ENCODE peak calls at places on chromosome 22, in four cellular contexts. U is WTC11, V is HepG2, A is K562. F is an unnamed sample.

GRCh38 chr22:24339452-24339747 is 68.8 kb downstream of the SPECC1L start:
- DNase-seq in A (no peak), U (no peak), V (no peak), F (no peak)

GRCh38 chr22:46001426-46002106 is 24.6 kb upstream of the WNT7B start:
- DNase-seq in V (no peak), U (no peak), A (no peak), F (no peak)

GRCh38 chr22:36417281-36417686 is 29.5 kb upstream of the MYH9 start:
- DNase-seq in U (no peak), A (no peak), V (no peak), F (no peak)

GRCh38 chr22:27372969-27373670 is 428.4 kb downstream of the MN1 start:
- DNase-seq in A (no peak), V (peak; percentile 81), U (peak; percentile 96), F (no peak)

GRCh38 chr22:17381237-17381913 is 12.1 kb downstream of the CECR2 start:
- DNase-seq in V (peak; percentile 24), A (no peak), U (no peak), F (no peak)

GRCh38 chr22:36197065-36197440 is 4.6 kb downstream of the APOL4 start:
- DNase-seq in U (peak; percentile 47), A (peak; percentile 78), V (no peak), F (no peak)

GRCh38 chr22:16968218-16968595 is 39.8 kb downstream of the GAB4 start:
- DNase-seq in U (no peak), V (no peak), A (no peak), F (no peak)

GRCh38 chr22:35684270-35684700 is 33.4 kb upstream of the APOL5 start:
- DNase-seq in V (peak; percentile 19), U (peak; percentile 39), A (peak; percentile 14), F (no peak)

GRCh38 chr22:37544955-37545702 is 15.2 kb upstream of the CDC42EP1 start:
- DNase-seq in U (peak; percentile 92), V (peak; percentile 81), A (peak; percentile 72), F (peak; percentile 82)

GRCh38 chr22:27952091-27952490 is 33.0 kb upstream of the PITPNB start:
- DNase-seq in A (no peak), V (no peak), U (no peak), F (no peak)

GRCh38 chr22:17120281-17120680 is 879 bp downstream of the TMEM121B start:
- DNase-seq in U (peak; percentile 93), V (no peak), A (peak; percentile 71), F (peak; percentile 67)

GRCh38 chr22:38792833-38793232 is 1.1 kb downstream of the DNAL4 start:
- DNase-seq in A (no peak), V (no peak), U (no peak), F (no peak)

GRCh38 chr22:29907753-29908515 is 25.0 kb downstream of the MTMR3 start:
- DNase-seq in A (peak; percentile 78), V (peak; percentile 75), U (no peak), F (peak; percentile 81)

GRCh38 chr22:37345863-37346514 is 63.7 kb downstream of the CYTH4 start:
- DNase-seq in V (no peak), A (no peak), U (no peak), F (no peak)

GRCh38 chr22:43850529-43850928 is 11.8 kb downstream of the SULT4A1 start:
- DNase-seq in V (no peak), A (no peak), U (no peak), F (no peak)

GRCh38 chr22:29724843-29725242 is 5.0 kb downstream of the CABP7 start:
- DNase-seq in A (no peak), U (no peak), V (no peak), F (no peak)

GRCh38 chr22:31681625-31682345 is 19.8 kb upstream of the PISD start:
- DNase-seq in A (no peak), V (no peak), U (no peak), F (no peak)

GRCh38 chr22:41523464-41524221 is 20.6 kb downstream of the POLR3H start:
- DNase-seq in A (peak; percentile 90), V (no peak), U (peak; percentile 41), F (no peak)

GRCh38 chr22:42946551-42947198 is 68.3 kb downstream of the PACSIN2 start:
- DNase-seq in V (no peak), U (no peak), A (no peak), F (no peak)

GRCh38 chr22:46738642-46738960 is 549 bp upstream of the CERK start:
- DNase-seq in A (no peak), V (peak; percentile 30), U (peak; percentile 53), F (no peak)

GRCh38 chr22:42719133-42719532 is 1.5 kb downstream of the A4GALT start:
- DNase-seq in U (no peak), V (no peak), A (no peak), F (no peak)

GRCh38 chr22:25362215-25362882 is 142.9 kb downstream of the CRYBB2 start:
- DNase-seq in V (peak; percentile 35), U (peak; percentile 84), A (peak; percentile 67), F (peak; percentile 86)

GRCh38 chr22:28009272-28009827 is 90.3 kb upstream of the PITPNB start:
- DNase-seq in A (peak; percentile 76), V (peak; percentile 34), U (peak; percentile 88), F (peak; percentile 95)

GRCh38 chr22:29621761-29622526 is 18.5 kb downstream of the NF2 start:
- DNase-seq in A (no peak), U (no peak), V (peak; percentile 19), F (no peak)

GRCh38 chr22:48167238-48167637 is 1404.8 kb downstream of the TBC1D22A start:
- DNase-seq in U (no peak), A (peak; percentile 9), V (no peak), F (no peak)

GRCh38 chr22:24304067-24304675 is 33.5 kb downstream of the SPECC1L start:
- DNase-seq in A (no peak), V (no peak), U (no peak), F (no peak)

GRCh38 chr22:43292633-43293025 is 50.5 kb downstream of the SCUBE1 start:
- DNase-seq in V (no peak), A (no peak), U (no peak), F (no peak)

GRCh38 chr22:44154431-44154942 is 26.2 kb upstream of the PARVG start:
- DNase-seq in V (no peak), U (no peak), A (no peak), F (no peak)

GRCh38 chr22:48944756-48945620 is 882.7 kb downstream of the BRD1 start:
- DNase-seq in V (no peak), U (no peak), A (no peak), F (no peak)

GRCh38 chr22:39926175-39927152 is 25.6 kb downstream of the GRAP2 start:
- DNase-seq in A (no peak), V (no peak), U (no peak), F (no peak)

GRCh38 chr22:39923689-39924088 is 22.8 kb downstream of the GRAP2 start:
- DNase-seq in V (no peak), U (no peak), A (no peak), F (no peak)

GRCh38 chr22:39925273-39925672 is 24.4 kb downstream of the GRAP2 start:
- DNase-seq in U (no peak), V (no peak), A (no peak), F (no peak)

GRCh38 chr22:39927544-39927943 is 26.7 kb downstream of the GRAP2 start:
- DNase-seq in V (peak; percentile 8), U (peak; percentile 53), A (peak; percentile 46), F (peak; percentile 30)

DNA sequence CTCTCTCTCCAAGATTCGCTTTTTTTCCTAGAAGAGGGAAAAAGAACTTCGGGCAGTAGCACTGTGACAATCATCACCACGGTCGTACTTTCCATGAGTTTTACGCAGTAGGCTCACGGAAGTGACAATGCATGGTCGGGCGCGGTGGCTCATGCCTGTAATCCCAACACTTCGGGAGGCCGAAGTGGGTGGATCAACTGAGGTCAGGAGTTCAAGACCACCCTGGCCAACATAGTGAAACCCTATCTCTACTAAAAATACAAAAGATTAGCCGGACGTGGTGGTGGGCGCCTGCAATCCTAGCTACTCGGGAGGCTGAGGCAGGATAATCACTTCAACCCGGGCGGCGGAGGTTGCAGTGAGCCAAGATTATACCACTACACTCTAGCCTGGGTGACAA is 23.4 kb downstream of the GRAP2 start:
- DNase-seq in V (no peak), U (no peak), A (no peak), F (no peak)
- TF ChIP-seq ELF4 in V (no peak), U (no peak), A (no peak), F (no peak)

DNA sequence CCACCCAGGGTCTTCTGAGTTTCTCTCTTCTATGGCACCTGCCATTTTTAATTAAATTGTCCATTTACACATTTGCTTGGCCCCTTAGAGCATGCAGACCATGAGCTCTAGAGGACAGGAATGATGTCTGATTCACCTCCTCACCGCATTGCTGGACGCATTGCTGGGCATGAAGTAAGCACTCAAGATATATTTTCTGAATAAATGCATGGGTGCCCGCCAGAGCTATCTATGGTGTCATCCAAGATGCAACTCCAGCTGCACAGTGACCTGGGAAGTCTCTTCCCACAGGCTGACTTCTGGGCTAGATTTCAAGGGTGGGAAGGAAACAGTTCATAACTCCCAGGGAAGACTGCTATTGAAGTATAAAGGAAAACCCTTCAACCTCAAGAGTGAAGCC is 66.6 kb upstream of the ASPHD2 start:
- DNase-seq in A (no peak), V (no peak), U (no peak), F (no peak)
- TF ChIP-seq ELF4 in A (no peak), V (no peak), U (no peak), F (no peak)

GRCh38 chr22:19873138-19873959 is 18.7 kb upstream of the GNB1L start:
- DNase-seq in U (no peak), V (no peak), A (no peak), F (no peak)
- TF ChIP-seq ELF4 in U (no peak), V (no peak), A (no peak), F (no peak)

GRCh38 chr22:33018232-33018864 is 39.8 kb downstream of the SYN3 start:
- DNase-seq in U (peak; percentile 87), A (peak; percentile 45), V (peak; percentile 43), F (peak; percentile 75)
- TF ChIP-seq ELF4 in U (no peak), A (no peak), V (no peak), F (no peak)